ENCODE peak calls at places on chromosomes 11 and 22, in four cellular contexts. One of them, this sample, is unnamed.

GRCh38 chr11:122186439-122187080 is 70.5 kb upstream of the BLID start:
- DNase-seq in ACHN: peak; percentile 10
- DNase-seq in neuronal stem cell: no peak
- DNase-seq in hippocampal formation: no peak
- DNase-seq in this sample: no peak

GRCh38 chr11:70788247-70789022 is 390.1 kb downstream of the CTTN start:
- DNase-seq in ACHN: peak; percentile 80
- DNase-seq in neuronal stem cell: no peak
- DNase-seq in hippocampal formation: no peak
- DNase-seq in this sample: no peak

GRCh38 chr11:78325274-78325781 is 92.3 kb downstream of the GAB2 start:
- DNase-seq in hippocampal formation: no peak
- DNase-seq in neuronal stem cell: no peak
- DNase-seq in ACHN: no peak
- DNase-seq in this sample: no peak

GRCh38 chr11:95098826-95099225 is 9.2 kb downstream of the ENDOD1 start:
- DNase-seq in ACHN: no peak
- DNase-seq in neuronal stem cell: no peak
- DNase-seq in hippocampal formation: no peak
- DNase-seq in this sample: no peak

GRCh38 chr22:49188091-49188490 is 639.6 kb downstream of the BRD1 start:
- DNase-seq in ACHN: no peak
- DNase-seq in hippocampal formation: no peak
- DNase-seq in neuronal stem cell: no peak
- DNase-seq in this sample: no peak

GRCh38 chr22:28903080-28903479 is 19.7 kb downstream of the ZNRF3 start:
- DNase-seq in hippocampal formation: no peak
- DNase-seq in ACHN: no peak
- DNase-seq in neuronal stem cell: no peak
- DNase-seq in this sample: no peak

GRCh38 chr11:65066805-65067291 is 8.5 kb upstream of the NAALADL1 start:
- DNase-seq in hippocampal formation: no peak
- DNase-seq in ACHN: no peak
- DNase-seq in neuronal stem cell: no peak
- DNase-seq in this sample: no peak

GRCh38 chr22:40679964-40680818 is 907 bp downstream of the MCHR1 start:
- DNase-seq in neuronal stem cell: no peak
- DNase-seq in ACHN: no peak
- DNase-seq in hippocampal formation: no peak
- DNase-seq in this sample: no peak

GRCh38 chr11:8026982-8027381 is 39.8 kb downstream of the EIF3F start:
- DNase-seq in ACHN: no peak
- DNase-seq in neuronal stem cell: no peak
- DNase-seq in hippocampal formation: no peak
- DNase-seq in this sample: no peak

GRCh38 chr11:40885257-40885947 is 574.0 kb downstream of the LRRC4C start:
- DNase-seq in hippocampal formation: no peak
- DNase-seq in ACHN: no peak
- DNase-seq in neuronal stem cell: no peak
- DNase-seq in this sample: no peak

GRCh38 chr22:43706151-43706550 is 106.0 kb downstream of the EFCAB6 start:
- DNase-seq in ACHN: no peak
- DNase-seq in hippocampal formation: no peak
- DNase-seq in neuronal stem cell: no peak
- DNase-seq in this sample: no peak

GRCh38 chr11:8631395-8632110 is 37.5 kb upstream of the STK33 start:
- DNase-seq in neuronal stem cell: no peak
- DNase-seq in ACHN: peak; percentile 37
- DNase-seq in hippocampal formation: no peak
- DNase-seq in this sample: no peak

GRCh38 chr11:16604784-16605439 is 133.5 kb upstream of the C11orf58 start:
- DNase-seq in neuronal stem cell: peak; percentile 40
- DNase-seq in hippocampal formation: no peak
- DNase-seq in ACHN: peak; percentile 51
- DNase-seq in this sample: peak; percentile 68

GRCh38 chr11:118911113-118911879 is 14.4 kb downstream of the BCL9L start:
- DNase-seq in neuronal stem cell: no peak
- DNase-seq in ACHN: peak; percentile 65
- DNase-seq in hippocampal formation: no peak
- DNase-seq in this sample: no peak

GRCh38 chr11:57255618-57256017 is 18.6 kb upstream of the APLNR start:
- DNase-seq in neuronal stem cell: no peak
- DNase-seq in ACHN: no peak
- DNase-seq in hippocampal formation: no peak
- DNase-seq in this sample: no peak

GRCh38 chr11:28529540-28530410 is 421.6 kb downstream of the METTL15 start:
- DNase-seq in neuronal stem cell: peak; percentile 24
- DNase-seq in ACHN: peak; percentile 49
- DNase-seq in hippocampal formation: no peak
- DNase-seq in this sample: peak; percentile 4

GRCh38 chr11:96215094-96215782 is 127.8 kb downstream of the MAML2 start:
- DNase-seq in ACHN: peak; percentile 30
- DNase-seq in hippocampal formation: no peak
- DNase-seq in neuronal stem cell: no peak
- DNase-seq in this sample: peak; percentile 19

GRCh38 chr11:25910090-25910489 is 421.8 kb upstream of the ANO3 start:
- DNase-seq in ACHN: no peak
- DNase-seq in neuronal stem cell: no peak
- DNase-seq in hippocampal formation: no peak
- DNase-seq in this sample: no peak

GRCh38 chr11:11946180-11946579 is 62.2 kb downstream of the DKK3 start:
- DNase-seq in ACHN: no peak
- DNase-seq in hippocampal formation: no peak
- DNase-seq in neuronal stem cell: no peak
- DNase-seq in this sample: no peak

GRCh38 chr11:117816846-117817212 is 7.7 kb downstream of the FXYD2 start:
- DNase-seq in ACHN: peak; percentile 30
- DNase-seq in neuronal stem cell: no peak
- DNase-seq in hippocampal formation: no peak
- DNase-seq in this sample: no peak

GRCh38 chr22:36807627-36808026 is 9.2 kb downstream of the PVALB start:
- DNase-seq in ACHN: no peak
- DNase-seq in hippocampal formation: no peak
- DNase-seq in neuronal stem cell: no peak
- DNase-seq in this sample: no peak

GRCh38 chr11:63641727-63642126 is 27.5 kb upstream of the PLAAT3 start:
- DNase-seq in hippocampal formation: no peak
- DNase-seq in neuronal stem cell: no peak
- DNase-seq in ACHN: peak; percentile 6
- DNase-seq in this sample: no peak

This sample was measured in nephron progenitor cell.